ENCODE peak calls at places on chromosomes 5 and 9, in six cellular contexts. L, O, G, H, S and X are unnamed samples.

GRCh38 chr5:53089481-53089976 is 20.0 kb downstream of the MOCS2 start:
- DNase-seq in L (peak; percentile 66), O (no peak), G (no peak), H (peak; percentile 53), S (no peak), X (no peak)

GRCh38 chr5:6729400-6730310 is 16.4 kb downstream of the TENT4A start:
- DNase-seq in L (no peak), O (no peak), G (peak; percentile 15), H (no peak), S (no peak), X (no peak)

GRCh38 chr9:95313010-95313498 is 4.5 kb downstream of the FANCC start:
- DNase-seq in L (peak; percentile 58), O (peak; percentile 56), G (no peak), H (peak; percentile 58), S (peak; percentile 86), X (peak; percentile 79)

GRCh38 chr5:152456815-152457443 is 51.9 kb upstream of the NMUR2 start:
- DNase-seq in L (no peak), O (no peak), G (no peak), H (no peak), S (no peak), X (no peak)

GRCh38 chr5:172857982-172858381 is 23.9 kb downstream of the ERGIC1 start:
- DNase-seq in L (no peak), O (no peak), G (no peak), H (no peak), S (no peak), X (peak; percentile 24)

GRCh38 chr5:20041326-20041977 is 53.5 kb upstream of the CDH18 start:
- DNase-seq in L (no peak), O (no peak), G (no peak), H (peak; percentile 25), S (no peak), X (peak; percentile 1)

GRCh38 chr5:72018158-72018803 is 89.0 kb upstream of the MAP1B start:
- DNase-seq in L (peak; percentile 66), O (no peak), G (peak; percentile 58), H (peak; percentile 32), S (peak; percentile 89), X (peak; percentile 73)

GRCh38 chr9:113056191-113057106 is at the start of gene ZFP37:
- DNase-seq in L (peak; percentile 92), O (peak; percentile 88), G (peak; percentile 65), H (peak; percentile 97), S (peak; percentile 97), X (peak; percentile 95)

GRCh38 chr9:72856985-72857631 is 95.7 kb downstream of the ALDH1A1 start:
- DNase-seq in L (peak; percentile 75), O (no peak), G (no peak), H (peak; percentile 85), S (peak; percentile 63), X (peak; percentile 57)

GRCh38 chr5:10735569-10736255 is 25.3 kb downstream of the DAP start:
- DNase-seq in L (no peak), O (no peak), G (peak; percentile 82), H (no peak), S (no peak), X (no peak)

GRCh38 chr9:114910541-114910940 is 19.9 kb downstream of the TNFSF8 start:
- DNase-seq in L (no peak), O (no peak), G (no peak), H (no peak), S (no peak), X (no peak)

GRCh38 chr9:84871983-84872382 is 202.5 kb downstream of the NTRK2 start:
- DNase-seq in L (no peak), O (no peak), G (no peak), H (no peak), S (no peak), X (no peak)

GRCh38 chr9:21813575-21814473 is 11.4 kb downstream of the MTAP start:
- DNase-seq in L (peak; percentile 91), O (no peak), G (peak; percentile 75), H (peak; percentile 94), S (peak; percentile 63), X (peak; percentile 62)

GRCh38 chr5:61768692-61769281 is 436.7 kb downstream of the ZSWIM6 start:
- DNase-seq in L (peak; percentile 25), O (no peak), G (no peak), H (peak; percentile 1), S (peak; percentile 90), X (no peak)

GRCh38 chr5:3751846-3752245 is 156.2 kb downstream of the IRX1 start:
- DNase-seq in L (no peak), O (no peak), G (no peak), H (no peak), S (no peak), X (no peak)

GRCh38 chr9:81623778-81624177 is 65.6 kb downstream of the TLE1 start:
- DNase-seq in L (no peak), O (no peak), G (no peak), H (no peak), S (no peak), X (no peak)

GRCh38 chr9:38371495-38371894 is 21.0 kb upstream of the ALDH1B1 start:
- DNase-seq in L (peak; percentile 25), O (no peak), G (no peak), H (peak; percentile 25), S (peak; percentile 61), X (no peak)

GRCh38 chr5:73540192-73540591 is 25.2 kb downstream of the ANKRA2 start:
- DNase-seq in L (no peak), O (no peak), G (no peak), H (peak; percentile 35), S (no peak), X (peak; percentile 68)

GRCh38 chr9:89482950-89483349 is 15.0 kb downstream of the SEMA4D start:
- DNase-seq in L (no peak), O (no peak), G (no peak), H (no peak), S (no peak), X (no peak)

GRCh38 chr9:137809038-137809630 is 68.4 kb upstream of the CACNA1B start:
- DNase-seq in L (no peak), O (no peak), G (peak; percentile 78), H (no peak), S (no peak), X (no peak)

GRCh38 chr5:97019435-97020117 is 83.7 kb downstream of the LNPEP start:
- DNase-seq in L (peak; percentile 31), O (no peak), G (no peak), H (peak; percentile 6), S (no peak), X (peak; percentile 15)

GRCh38 chr9:93246111-93246510 is 62.2 kb downstream of the WNK2 start:
- DNase-seq in L (no peak), O (no peak), G (no peak), H (no peak), S (no peak), X (no peak)

GRCh38 chr5:128216285-128216684 is 132.7 kb downstream of the SLC12A2 start:
- DNase-seq in L (no peak), O (no peak), G (no peak), H (no peak), S (no peak), X (no peak)

GRCh38 chr5:74625742-74626241 is 14.7 kb downstream of the ENC1 start:
- DNase-seq in L (no peak), O (no peak), G (no peak), H (peak; percentile 67), S (peak; percentile 78), X (no peak)
- TF ChIP-seq CTCF in L (peak; percentile 13), O (no peak), G (no peak), H (no peak), S (peak; percentile 79), X (no peak)

DNA sequence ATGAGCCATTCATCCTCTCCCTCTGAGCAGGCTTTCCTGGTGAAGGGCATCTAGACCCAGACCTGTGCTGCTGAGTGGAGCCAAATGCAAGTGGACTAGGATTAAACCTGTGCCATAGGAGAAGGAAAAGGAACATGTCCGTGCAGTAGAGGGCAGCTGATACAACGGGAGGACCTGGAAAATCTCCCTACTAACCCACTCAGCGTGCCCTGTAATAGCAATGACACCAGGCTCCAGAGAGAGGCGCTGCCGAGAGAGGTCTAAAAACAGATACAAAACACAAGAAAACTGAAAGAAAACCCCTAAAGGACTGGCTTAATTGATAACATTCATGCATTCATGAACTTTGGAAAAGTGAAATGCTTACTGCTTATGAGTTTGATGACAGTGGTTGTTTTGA is 60.8 kb downstream of the PFDN1 start:
- DNase-seq in L (no peak), O (no peak), G (no peak), H (no peak), S (peak; percentile 84), X (no peak)
- TF ChIP-seq CTCF in L (no peak), O (no peak), G (no peak), H (no peak), S (peak; percentile 60), X (no peak)

GRCh38 chr9:2192356-2192979 is 177.3 kb downstream of the SMARCA2 start:
- DNase-seq in L (no peak), O (no peak), G (no peak), H (no peak), S (no peak), X (peak; percentile 21)

GRCh38 chr9:2195211-2195610 is 180.1 kb downstream of the SMARCA2 start:
- DNase-seq in L (no peak), O (no peak), G (no peak), H (no peak), S (no peak), X (no peak)

GRCh38 chr9:2198956-2199635 is 183.9 kb downstream of the SMARCA2 start:
- DNase-seq in L (no peak), O (no peak), G (no peak), H (no peak), S (no peak), X (no peak)

GRCh38 chr9:2193565-2193964 is 178.4 kb downstream of the SMARCA2 start:
- DNase-seq in L (no peak), O (no peak), G (no peak), H (no peak), S (no peak), X (no peak)
- TF ChIP-seq CTCF in L (no peak), O (no peak), G (no peak), H (no peak), S (peak; percentile 54), X (no peak)

GRCh38 chr9:126615251-126615790 is 1.6 kb downstream of the LMX1B start:
- DNase-seq in L (no peak), O (peak; percentile 80), G (no peak), H (no peak), S (peak; percentile 83), X (no peak)

GRCh38 chr9:126614455-126615248 is 924 bp downstream of the LMX1B start:
- DNase-seq in L (no peak), O (no peak), G (no peak), H (no peak), S (peak; percentile 81), X (no peak)

GRCh38 chr9:126616521-126616976 is 2.8 kb downstream of the LMX1B start:
- DNase-seq in L (no peak), O (no peak), G (no peak), H (no peak), S (no peak), X (no peak)

GRCh38 chr9:126617003-126617739 is 3.4 kb downstream of the LMX1B start:
- DNase-seq in L (no peak), O (no peak), G (no peak), H (no peak), S (no peak), X (no peak)

DNA sequence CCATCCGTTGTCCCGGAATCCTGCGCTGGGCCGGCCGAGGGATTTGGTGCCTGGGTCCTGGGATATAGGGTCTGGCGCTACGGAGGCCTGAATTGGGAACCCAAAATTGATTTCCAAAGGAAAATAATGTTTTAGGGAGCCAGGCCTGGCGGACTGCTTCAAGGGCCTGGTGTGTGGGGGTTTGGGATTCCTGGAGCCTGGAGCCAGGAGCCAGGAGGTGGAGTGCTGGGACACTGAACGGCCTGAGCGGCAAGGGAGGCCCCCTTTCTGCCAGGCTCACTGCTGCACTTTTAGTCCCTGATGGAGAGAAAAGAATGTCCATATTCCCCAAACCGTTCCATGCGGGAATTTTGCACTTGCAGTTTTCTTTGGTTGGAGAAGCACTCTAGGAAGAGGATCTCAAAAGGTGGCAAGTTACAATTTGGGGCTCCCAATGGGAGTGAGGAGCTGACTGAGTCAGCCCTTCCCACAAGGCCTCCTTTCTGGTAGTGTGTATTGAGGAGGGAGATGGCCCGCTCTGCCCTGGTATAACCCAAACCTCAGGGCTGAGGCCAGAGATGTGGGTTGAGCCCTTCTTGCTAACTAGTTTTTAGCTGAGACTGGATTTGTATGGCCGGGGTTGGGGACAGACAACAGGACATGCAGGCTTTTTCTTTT is 2.2 kb downstream of the LMX1B start:
- DNase-seq in L (no peak), O (no peak), G (no peak), H (no peak), S (peak; percentile 78), X (no peak)
- TF ChIP-seq CTCF in L (no peak), O (no peak), G (no peak), H (no peak), S (peak; percentile 59), X (no peak)